ENCODE peak calls at places on chromosome 5, in eight cellular contexts. One of them, this sample, is unnamed. For H3K36me3, the result is how much of the 10 kb centered on the place peaks cover.

GRCh38 chr5:66518753-66519152 is 77.4 kb upstream of the MAST4 start:
- DNase-seq in effector memory CD4-positive, alpha-beta T cell: no peak
- DNase-seq in NT2/D1: no peak
- DNase-seq in stomach: no peak
- DNase-seq in tibial nerve: no peak
- DNase-seq in H7: no peak
- DNase-seq in breast epithelium: no peak
- DNase-seq in aorta: no peak
- DNase-seq in this sample: no peak

GRCh38 chr5:132260714-132261615 is 3.5 kb downstream of the PDLIM4 start:
- DNase-seq in effector memory CD4-positive, alpha-beta T cell: no peak
- DNase-seq in NT2/D1: no peak
- DNase-seq in stomach: peak
- DNase-seq in tibial nerve: peak
- DNase-seq in H7: peak
- DNase-seq in breast epithelium: peak
- DNase-seq in aorta: peak
- DNase-seq in this sample: peak

GRCh38 chr5:17248999-17249634 is 31.7 kb downstream of the BASP1 start:
- DNase-seq in effector memory CD4-positive, alpha-beta T cell: no peak
- DNase-seq in NT2/D1: no peak
- DNase-seq in stomach: no peak
- DNase-seq in tibial nerve: peak
- DNase-seq in H7: no peak
- DNase-seq in breast epithelium: no peak
- DNase-seq in aorta: no peak
- DNase-seq in this sample: peak

GRCh38 chr5:159749146-159749545 is 167.1 kb upstream of the ADRA1B start:
- DNase-seq in effector memory CD4-positive, alpha-beta T cell: no peak
- DNase-seq in NT2/D1: no peak
- DNase-seq in stomach: no peak
- DNase-seq in tibial nerve: no peak
- DNase-seq in H7: no peak
- DNase-seq in breast epithelium: no peak
- DNase-seq in aorta: no peak
- DNase-seq in this sample: no peak

GRCh38 chr5:96292582-96293247 is 140.3 kb downstream of the PCSK1 start:
- DNase-seq in effector memory CD4-positive, alpha-beta T cell: no peak
- DNase-seq in NT2/D1: no peak
- DNase-seq in stomach: peak
- DNase-seq in tibial nerve: peak
- DNase-seq in H7: no peak
- DNase-seq in breast epithelium: no peak
- DNase-seq in aorta: no peak
- DNase-seq in this sample: no peak

GRCh38 chr5:140251527-140251973 is 51.4 kb downstream of the PFDN1 start:
- DNase-seq in effector memory CD4-positive, alpha-beta T cell: peak
- DNase-seq in NT2/D1: no peak
- DNase-seq in stomach: no peak
- DNase-seq in tibial nerve: no peak
- DNase-seq in H7: no peak
- DNase-seq in breast epithelium: no peak
- DNase-seq in aorta: no peak
- DNase-seq in this sample: peak

GRCh38 chr5:32961066-32961429 is 249.9 kb downstream of the NPR3 start:
- DNase-seq in effector memory CD4-positive, alpha-beta T cell: no peak
- DNase-seq in NT2/D1: no peak
- DNase-seq in stomach: no peak
- DNase-seq in tibial nerve: no peak
- DNase-seq in H7: no peak
- DNase-seq in breast epithelium: no peak
- DNase-seq in aorta: no peak
- DNase-seq in this sample: no peak

GRCh38 chr5:90878549-90879196 is 320.1 kb downstream of the ADGRV1 start:
- DNase-seq in effector memory CD4-positive, alpha-beta T cell: no peak
- DNase-seq in NT2/D1: no peak
- DNase-seq in stomach: no peak
- DNase-seq in tibial nerve: peak
- DNase-seq in H7: no peak
- DNase-seq in breast epithelium: no peak
- DNase-seq in aorta: no peak
- DNase-seq in this sample: no peak

GRCh38 chr5:9514968-9515367 is 30.9 kb downstream of the SEMA5A start:
- DNase-seq in effector memory CD4-positive, alpha-beta T cell: no peak
- DNase-seq in NT2/D1: no peak
- DNase-seq in stomach: no peak
- DNase-seq in tibial nerve: no peak
- DNase-seq in H7: no peak
- DNase-seq in breast epithelium: no peak
- DNase-seq in aorta: no peak
- DNase-seq in this sample: no peak

GRCh38 chr5:9516591-9516990 is 29.3 kb downstream of the SEMA5A start:
- DNase-seq in effector memory CD4-positive, alpha-beta T cell: no peak
- DNase-seq in NT2/D1: no peak
- DNase-seq in stomach: no peak
- DNase-seq in tibial nerve: no peak
- DNase-seq in H7: peak
- DNase-seq in breast epithelium: no peak
- DNase-seq in aorta: no peak
- DNase-seq in this sample: no peak

GRCh38 chr5:9513825-9514224 is 32.0 kb downstream of the SEMA5A start:
- DNase-seq in effector memory CD4-positive, alpha-beta T cell: no peak
- DNase-seq in NT2/D1: no peak
- DNase-seq in stomach: no peak
- DNase-seq in tibial nerve: no peak
- DNase-seq in H7: peak
- DNase-seq in breast epithelium: no peak
- DNase-seq in aorta: no peak
- DNase-seq in this sample: no peak

GRCh38 chr5:9515451-9515850 is 30.4 kb downstream of the SEMA5A start:
- DNase-seq in effector memory CD4-positive, alpha-beta T cell: no peak
- DNase-seq in NT2/D1: no peak
- DNase-seq in stomach: no peak
- DNase-seq in tibial nerve: no peak
- DNase-seq in H7: no peak
- DNase-seq in breast epithelium: no peak
- DNase-seq in aorta: no peak
- DNase-seq in this sample: no peak

GRCh38 chr5:9512452-9512851 is 33.4 kb downstream of the SEMA5A start:
- DNase-seq in effector memory CD4-positive, alpha-beta T cell: no peak
- DNase-seq in NT2/D1: no peak
- DNase-seq in stomach: no peak
- DNase-seq in tibial nerve: no peak
- DNase-seq in H7: no peak
- DNase-seq in breast epithelium: peak
- DNase-seq in aorta: no peak
- DNase-seq in this sample: no peak
- H3K36me3 ChIP-seq in effector memory CD4-positive, alpha-beta T cell: under half
- H3K36me3 ChIP-seq in NT2/D1: under half
- H3K36me3 ChIP-seq in stomach: under half
- H3K36me3 ChIP-seq in tibial nerve: under half
- H3K36me3 ChIP-seq in H7: under half
- H3K36me3 ChIP-seq in breast epithelium: under half
- H3K36me3 ChIP-seq in aorta: under half
- H3K36me3 ChIP-seq in this sample: under half

DNA sequence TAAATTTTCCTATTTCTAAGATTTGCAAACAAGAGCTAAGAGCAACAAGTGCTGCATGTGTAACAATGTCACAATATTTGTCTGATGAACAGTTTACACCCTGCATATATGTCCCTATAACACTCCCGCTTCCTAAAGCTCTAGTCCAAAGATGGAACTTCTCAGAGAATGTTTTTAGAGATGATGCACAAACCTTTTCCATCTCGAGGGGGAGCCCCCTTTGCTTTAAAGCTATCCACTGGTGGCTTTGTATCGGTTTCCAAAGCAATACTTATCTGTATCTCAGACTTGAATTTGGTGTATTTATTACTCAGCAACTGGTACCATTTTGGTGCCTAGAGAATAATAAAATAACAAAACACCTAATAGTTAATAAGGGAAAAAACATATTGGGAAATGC is 11.0 kb downstream of the CEP120 start:
- DNase-seq in effector memory CD4-positive, alpha-beta T cell: no peak
- DNase-seq in NT2/D1: no peak
- DNase-seq in stomach: no peak
- DNase-seq in tibial nerve: no peak
- DNase-seq in H7: no peak
- DNase-seq in breast epithelium: no peak
- DNase-seq in aorta: no peak
- DNase-seq in this sample: no peak
- H3K36me3 ChIP-seq in effector memory CD4-positive, alpha-beta T cell: half or more
- H3K36me3 ChIP-seq in NT2/D1: under half
- H3K36me3 ChIP-seq in stomach: half or more
- H3K36me3 ChIP-seq in tibial nerve: under half
- H3K36me3 ChIP-seq in H7: under half
- H3K36me3 ChIP-seq in breast epithelium: under half
- H3K36me3 ChIP-seq in aorta: under half
- H3K36me3 ChIP-seq in this sample: under half

GRCh38 chr5:43543434-43543833 is 13.4 kb downstream of the PAIP1 start:
- DNase-seq in effector memory CD4-positive, alpha-beta T cell: no peak
- DNase-seq in NT2/D1: no peak
- DNase-seq in stomach: no peak
- DNase-seq in tibial nerve: no peak
- DNase-seq in H7: no peak
- DNase-seq in breast epithelium: no peak
- DNase-seq in aorta: no peak
- DNase-seq in this sample: no peak
- H3K36me3 ChIP-seq in effector memory CD4-positive, alpha-beta T cell: half or more
- H3K36me3 ChIP-seq in NT2/D1: half or more
- H3K36me3 ChIP-seq in stomach: half or more
- H3K36me3 ChIP-seq in tibial nerve: under half
- H3K36me3 ChIP-seq in H7: under half
- H3K36me3 ChIP-seq in breast epithelium: under half
- H3K36me3 ChIP-seq in aorta: under half
- H3K36me3 ChIP-seq in this sample: under half

DNA sequence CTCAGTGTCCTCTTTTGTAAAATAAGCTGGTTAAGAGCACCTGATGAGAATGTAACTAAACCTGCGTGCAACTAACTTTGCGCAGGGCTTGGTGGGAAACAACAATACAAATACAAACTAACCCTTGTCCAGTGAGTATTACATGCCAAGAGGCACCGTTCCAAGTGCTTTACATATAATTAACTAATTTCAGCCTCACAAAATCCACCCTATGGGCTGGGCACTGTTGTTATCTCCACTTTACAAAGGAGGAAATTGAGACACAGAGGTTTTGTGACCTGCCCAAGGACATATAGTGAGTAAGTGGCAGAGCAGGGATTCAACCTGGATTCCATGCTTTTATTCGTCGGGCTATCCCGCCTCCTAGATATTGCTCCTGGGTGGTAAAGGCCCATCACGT is 26.2 kb upstream of the TNIP1 start:
- DNase-seq in effector memory CD4-positive, alpha-beta T cell: no peak
- DNase-seq in NT2/D1: no peak
- DNase-seq in stomach: peak
- DNase-seq in tibial nerve: no peak
- DNase-seq in H7: no peak
- DNase-seq in breast epithelium: no peak
- DNase-seq in aorta: no peak
- DNase-seq in this sample: no peak
- H3K36me3 ChIP-seq in effector memory CD4-positive, alpha-beta T cell: half or more
- H3K36me3 ChIP-seq in NT2/D1: half or more
- H3K36me3 ChIP-seq in stomach: half or more
- H3K36me3 ChIP-seq in tibial nerve: under half
- H3K36me3 ChIP-seq in H7: under half
- H3K36me3 ChIP-seq in breast epithelium: under half
- H3K36me3 ChIP-seq in aorta: under half
- H3K36me3 ChIP-seq in this sample: under half

DNA sequence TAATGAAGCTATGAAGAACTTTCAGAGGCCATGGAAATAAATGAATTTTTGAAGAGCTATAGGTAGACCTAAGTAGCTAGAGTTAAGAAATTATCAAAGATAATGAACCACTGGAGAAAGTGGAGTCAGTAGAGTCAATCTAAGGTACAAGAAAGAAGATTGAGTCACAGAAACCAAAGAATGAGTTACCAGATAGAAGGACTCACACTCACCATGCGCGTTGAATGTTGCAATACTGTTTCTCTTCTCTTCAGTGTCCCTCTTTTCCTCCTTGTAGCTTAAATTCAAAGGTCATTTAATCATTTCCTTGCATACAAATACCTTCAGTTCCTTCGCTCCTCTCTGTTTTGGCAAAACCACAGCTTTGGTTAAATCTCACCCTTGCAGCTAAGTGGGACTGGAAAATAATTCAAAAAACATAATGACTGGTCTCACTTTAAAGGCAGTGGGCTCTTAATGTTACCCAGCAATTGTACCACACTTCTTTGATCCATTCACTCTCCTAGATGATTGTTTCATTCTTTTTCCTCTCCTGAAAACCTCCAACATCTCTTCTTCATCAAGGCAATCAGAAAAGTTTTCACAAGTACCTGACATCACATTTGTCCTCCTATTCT is 58.3 kb downstream of the NIPBL start:
- DNase-seq in effector memory CD4-positive, alpha-beta T cell: no peak
- DNase-seq in NT2/D1: no peak
- DNase-seq in stomach: no peak
- DNase-seq in tibial nerve: no peak
- DNase-seq in H7: no peak
- DNase-seq in breast epithelium: no peak
- DNase-seq in aorta: no peak
- DNase-seq in this sample: no peak
- H3K36me3 ChIP-seq in effector memory CD4-positive, alpha-beta T cell: under half
- H3K36me3 ChIP-seq in NT2/D1: under half
- H3K36me3 ChIP-seq in stomach: under half
- H3K36me3 ChIP-seq in tibial nerve: under half
- H3K36me3 ChIP-seq in H7: under half
- H3K36me3 ChIP-seq in breast epithelium: under half
- H3K36me3 ChIP-seq in aorta: under half
- H3K36me3 ChIP-seq in this sample: under half

GRCh38 chr5:88803309-88803708 is 79.7 kb downstream of the MEF2C start:
- DNase-seq in effector memory CD4-positive, alpha-beta T cell: no peak
- DNase-seq in NT2/D1: no peak
- DNase-seq in stomach: no peak
- DNase-seq in tibial nerve: no peak
- DNase-seq in H7: no peak
- DNase-seq in breast epithelium: no peak
- DNase-seq in aorta: no peak
- DNase-seq in this sample: no peak
- H3K36me3 ChIP-seq in effector memory CD4-positive, alpha-beta T cell: under half
- H3K36me3 ChIP-seq in NT2/D1: under half
- H3K36me3 ChIP-seq in stomach: under half
- H3K36me3 ChIP-seq in tibial nerve: under half
- H3K36me3 ChIP-seq in H7: under half
- H3K36me3 ChIP-seq in breast epithelium: under half
- H3K36me3 ChIP-seq in aorta: under half
- H3K36me3 ChIP-seq in this sample: under half

GRCh38 chr5:1336749-1337489 is 8.0 kb downstream of the CLPTM1L start:
- DNase-seq in effector memory CD4-positive, alpha-beta T cell: no peak
- DNase-seq in NT2/D1: no peak
- DNase-seq in stomach: no peak
- DNase-seq in tibial nerve: no peak
- DNase-seq in H7: no peak
- DNase-seq in breast epithelium: no peak
- DNase-seq in aorta: peak
- DNase-seq in this sample: no peak
- H3K36me3 ChIP-seq in effector memory CD4-positive, alpha-beta T cell: half or more
- H3K36me3 ChIP-seq in NT2/D1: half or more
- H3K36me3 ChIP-seq in stomach: half or more
- H3K36me3 ChIP-seq in tibial nerve: under half
- H3K36me3 ChIP-seq in H7: under half
- H3K36me3 ChIP-seq in breast epithelium: under half
- H3K36me3 ChIP-seq in aorta: under half
- H3K36me3 ChIP-seq in this sample: under half

GRCh38 chr5:39876146-39876545 is 451.4 kb upstream of the DAB2 start:
- DNase-seq in effector memory CD4-positive, alpha-beta T cell: no peak
- DNase-seq in NT2/D1: no peak
- DNase-seq in stomach: no peak
- DNase-seq in tibial nerve: no peak
- DNase-seq in H7: no peak
- DNase-seq in breast epithelium: no peak
- DNase-seq in aorta: no peak
- DNase-seq in this sample: no peak
- H3K36me3 ChIP-seq in effector memory CD4-positive, alpha-beta T cell: under half
- H3K36me3 ChIP-seq in NT2/D1: under half
- H3K36me3 ChIP-seq in stomach: under half
- H3K36me3 ChIP-seq in tibial nerve: under half
- H3K36me3 ChIP-seq in H7: under half
- H3K36me3 ChIP-seq in breast epithelium: under half
- H3K36me3 ChIP-seq in aorta: under half
- H3K36me3 ChIP-seq in this sample: under half